ENCODE peak calls at places on chromosomes 16 and 17, in eight cellular contexts. F is nephron progenitor cell, X is left ventricle myocardium inferior, B is coronary artery, D is T-helper 1 cell, A is choroid plexus epithelial cell, H is activated B cell treated with CpG ODN at 0.5 μM for 24 hours, Z is HEK293T. Y is an unnamed sample.

GRCh38 chr17:8285270-8286181 is 2.9 kb upstream of the RANGRF start:
- DNase-seq in F (no peak), X (no peak), B (no peak), D (no peak), A (no peak), H (no peak), Z (no peak), Y (peak)

GRCh38 chr17:45430738-45431530 is 1.7 kb downstream of the ARHGAP27 start:
- DNase-seq in F (no peak), X (no peak), B (no peak), D (no peak), A (peak), H (no peak), Z (no peak), Y (peak)

GRCh38 chr17:79937435-79937870 is 98.2 kb upstream of the CBX4 start:
- DNase-seq in F (no peak), X (no peak), B (no peak), D (no peak), A (no peak), H (no peak), Z (no peak), Y (no peak)

GRCh38 chr17:53353919-53354351 is 468.8 kb upstream of the KIF2B start:
- DNase-seq in F (no peak), X (no peak), B (no peak), D (no peak), A (peak), H (no peak), Z (no peak), Y (no peak)

GRCh38 chr17:75873587-75874322 is 4.6 kb downstream of the TRIM47 start:
- DNase-seq in F (no peak), X (no peak), B (no peak), D (no peak), A (no peak), H (no peak), Z (no peak), Y (no peak)

GRCh38 chr16:51707666-51708065 is 556.6 kb upstream of the SALL1 start:
- DNase-seq in F (no peak), X (no peak), B (no peak), D (no peak), A (no peak), H (no peak), Z (no peak), Y (no peak)

GRCh38 chr16:77585379-77585778 is 136.9 kb upstream of the NUDT7 start:
- DNase-seq in F (no peak), X (no peak), B (no peak), D (no peak), A (peak), H (no peak), Z (no peak), Y (no peak)

GRCh38 chr16:30041841-30042240 is 10.8 kb upstream of the TLCD3B start:
- DNase-seq in F (no peak), X (no peak), B (no peak), D (no peak), A (peak), H (no peak), Z (no peak), Y (no peak)

GRCh38 chr17:48113201-48113676 is 5.7 kb downstream of the SNX11 start:
- DNase-seq in F (no peak), X (no peak), B (no peak), D (peak), A (no peak), H (peak), Z (no peak), Y (peak)

GRCh38 chr17:74746922-74747321 is 1.5 kb upstream of the NHERF1 start:
- DNase-seq in F (peak), X (peak), B (no peak), D (no peak), A (no peak), H (no peak), Z (no peak), Y (no peak)

GRCh38 chr16:48965391-48965790 is 316.2 kb downstream of the CBLN1 start:
- DNase-seq in F (no peak), X (no peak), B (peak), D (no peak), A (no peak), H (no peak), Z (no peak), Y (no peak)

GRCh38 chr17:66843606-66844005 is 8.7 kb downstream of the CACNG5 start:
- DNase-seq in F (no peak), X (no peak), B (no peak), D (no peak), A (no peak), H (no peak), Z (no peak), Y (no peak)

GRCh38 chr17:1880851-1881630 is 51.2 kb downstream of the RPA1 start:
- DNase-seq in F (no peak), X (no peak), B (no peak), D (no peak), A (peak), H (no peak), Z (no peak), Y (no peak)

GRCh38 chr17:79935197-79935844 is 96.1 kb upstream of the CBX4 start:
- DNase-seq in F (no peak), X (no peak), B (no peak), D (no peak), A (no peak), H (no peak), Z (no peak), Y (no peak)

GRCh38 chr16:23296994-23297393 is 5.1 kb upstream of the SCNN1B start:
- DNase-seq in F (no peak), X (no peak), B (no peak), D (no peak), A (no peak), H (no peak), Z (peak), Y (no peak)

GRCh38 chr17:39667262-39668140 is 752 bp upstream of the PNMT start:
- DNase-seq in F (peak), X (peak), B (no peak), D (no peak), A (no peak), H (no peak), Z (no peak), Y (no peak)

GRCh38 chr17:15469260-15469659 is 1.8 kb upstream of the CDRT4 start:
- DNase-seq in F (no peak), X (peak), B (no peak), D (no peak), A (peak), H (no peak), Z (no peak), Y (no peak)

GRCh38 chr16:79422061-79422460 is 178.5 kb downstream of the MAF start:
- DNase-seq in F (no peak), X (no peak), B (no peak), D (no peak), A (no peak), H (no peak), Z (no peak), Y (no peak)

GRCh38 chr16:30005341-30006094 is 5.3 kb downstream of the DOC2A start:
- DNase-seq in F (peak), X (no peak), B (no peak), D (peak), A (peak), H (peak), Z (peak), Y (peak)

GRCh38 chr16:49382916-49383315 is 9.3 kb downstream of the C16orf78 start:
- DNase-seq in F (no peak), X (no peak), B (no peak), D (no peak), A (no peak), H (no peak), Z (peak), Y (no peak)

GRCh38 chr16:81201267-81201666 is 37.2 kb upstream of the BCO1 start:
- DNase-seq in F (no peak), X (no peak), B (no peak), D (no peak), A (no peak), H (no peak), Z (no peak), Y (no peak)

Y was measured in naive B cell.